ENCODE peak calls at places on chromosomes 13 and 19, in nine cellular contexts. Y is GM23338, W is PC-9, H is upper lobe of right lung, J is hepatic stellate cell, P is mesendoderm, R is MG63, S is kidney epithelial cell, Q is activated B cell treated with CpG ODN at 0.5 μM for 24 hours. N is an unnamed sample.

GRCh38 chr13:35976126-35976525 is 155.1 kb downstream of the DCLK1 start:
- DNase-seq in Y (no peak), W (no peak), H (no peak), J (no peak), P (no peak), R (no peak), S (no peak), Q (no peak), N (no peak)

GRCh38 chr19:57068921-57069697 is 50.7 kb upstream of the USP29 start:
- DNase-seq in Y (peak; percentile 49), W (peak; percentile 11), H (no peak), J (no peak), P (peak; percentile 45), R (no peak), S (no peak), Q (no peak), N (no peak)

GRCh38 chr13:100650321-100650720 is 24.3 kb downstream of the TMTC4 start:
- DNase-seq in Y (no peak), W (no peak), H (no peak), J (no peak), P (no peak), R (no peak), S (no peak), Q (no peak), N (no peak)

GRCh38 chr13:98674968-98675528 is 77.4 kb downstream of the SLC15A1 start:
- DNase-seq in Y (peak; percentile 59), W (no peak), H (no peak), J (no peak), P (peak; percentile 60), R (no peak), S (no peak), Q (no peak), N (no peak)

GRCh38 chr19:8459520-8460260 is 14.9 kb downstream of the HNRNPM start:
- DNase-seq in Y (no peak), W (peak; percentile 27), H (no peak), J (peak; percentile 75), P (no peak), R (peak; percentile 46), S (no peak), Q (no peak), N (peak; percentile 43)

GRCh38 chr19:35144600-35145436 is 1.8 kb downstream of the FXYD7 start:
- DNase-seq in Y (peak; percentile 98), W (peak; percentile 89), H (no peak), J (no peak), P (peak; percentile 93), R (no peak), S (no peak), Q (no peak), N (no peak)

GRCh38 chr13:80469841-80470378 is 129.0 kb upstream of the SPRY2 start:
- DNase-seq in Y (no peak), W (no peak), H (no peak), J (peak; percentile 39), P (no peak), R (peak; percentile 70), S (peak; percentile 12), Q (no peak), N (peak; percentile 85)

GRCh38 chr19:48635966-48636858 is 967 bp downstream of the DBP start:
- DNase-seq in Y (peak; percentile 48), W (peak; percentile 38), H (peak; percentile 85), J (no peak), P (no peak), R (no peak), S (no peak), Q (no peak), N (no peak)

GRCh38 chr19:45403781-45404556 is 900 bp downstream of the PPP1R13L start:
- DNase-seq in Y (peak; percentile 95), W (peak; percentile 82), H (peak; percentile 87), J (no peak), P (peak; percentile 95), R (peak; percentile 43), S (no peak), Q (peak; percentile 51), N (peak; percentile 58)

GRCh38 chr13:43006893-43007631 is 15.0 kb upstream of the EPSTI1 start:
- DNase-seq in Y (no peak), W (no peak), H (no peak), J (no peak), P (peak; percentile 50), R (no peak), S (no peak), Q (no peak), N (no peak)

GRCh38 chr13:73406454-73406853 is 347.6 kb downstream of the KLF5 start:
- DNase-seq in Y (no peak), W (no peak), H (no peak), J (no peak), P (no peak), R (no peak), S (no peak), Q (no peak), N (no peak)

GRCh38 chr13:102877285-102877684 is 31.5 kb downstream of the ERCC5 start:
- DNase-seq in Y (no peak), W (no peak), H (no peak), J (no peak), P (peak; percentile 5), R (no peak), S (no peak), Q (no peak), N (no peak)

GRCh38 chr13:106617561-106617960 is 49.6 kb upstream of the ARGLU1 start:
- DNase-seq in Y (peak; percentile 3), W (peak; percentile 17), H (no peak), J (no peak), P (peak; percentile 97), R (peak; percentile 48), S (peak; percentile 57), Q (no peak), N (peak; percentile 82)

GRCh38 chr19:1063030-1063908 is 3.7 kb upstream of the ARHGAP45 start:
- DNase-seq in Y (peak; percentile 43), W (peak; percentile 31), H (peak; percentile 74), J (no peak), P (peak; percentile 57), R (peak; percentile 20), S (no peak), Q (no peak), N (no peak)

GRCh38 chr13:60147361-60147760 is 16.4 kb downstream of the DIAPH3 start:
- DNase-seq in Y (no peak), W (no peak), H (no peak), J (no peak), P (no peak), R (no peak), S (no peak), Q (no peak), N (no peak)

GRCh38 chr13:66657165-66657895 is 572.8 kb downstream of the PCDH9 start:
- DNase-seq in Y (peak; percentile 8), W (peak; percentile 91), H (no peak), J (no peak), P (peak; percentile 6), R (peak; percentile 98), S (peak; percentile 93), Q (no peak), N (peak; percentile 97)

GRCh38 chr19:18063463-18063862 is 23.3 kb downstream of the IL12RB1 start:
- DNase-seq in Y (peak; percentile 52), W (no peak), H (no peak), J (no peak), P (peak; percentile 69), R (peak; percentile 40), S (no peak), Q (no peak), N (no peak)

GRCh38 chr13:31476753-31477152 is 262.6 kb upstream of the RXFP2 start:
- DNase-seq in Y (peak; percentile 43), W (no peak), H (no peak), J (no peak), P (peak; percentile 31), R (no peak), S (no peak), Q (no peak), N (no peak)

GRCh38 chr13:80454245-80454644 is 113.3 kb upstream of the SPRY2 start:
- DNase-seq in Y (no peak), W (no peak), H (no peak), J (no peak), P (no peak), R (no peak), S (peak; percentile 19), Q (no peak), N (no peak)

GRCh38 chr13:96958286-96958891 is 35.9 kb downstream of the OXGR1 start:
- DNase-seq in Y (peak; percentile 84), W (no peak), H (no peak), J (peak; percentile 7), P (peak; percentile 50), R (no peak), S (peak; percentile 9), Q (no peak), N (peak; percentile 38)

GRCh38 chr13:52085416-52085815 is 43.5 kb downstream of the NEK5 start:
- DNase-seq in Y (no peak), W (no peak), H (no peak), J (peak; percentile 30), P (no peak), R (peak; percentile 41), S (no peak), Q (no peak), N (no peak)

GRCh38 chr13:23724196-23724970 is 154.2 kb downstream of the TNFRSF19 start:
- DNase-seq in Y (peak; percentile 21), W (no peak), H (no peak), J (peak; percentile 37), P (peak; percentile 27), R (peak; percentile 40), S (no peak), Q (no peak), N (no peak)

GRCh38 chr13:54676526-54677113 is 1648.0 kb downstream of the OLFM4 start:
- DNase-seq in Y (no peak), W (no peak), H (no peak), J (no peak), P (no peak), R (no peak), S (no peak), Q (no peak), N (no peak)

GRCh38 chr13:110233682-110234280 is 73.2 kb downstream of the COL4A1 start:
- DNase-seq in Y (no peak), W (no peak), H (no peak), J (no peak), P (no peak), R (no peak), S (no peak), Q (no peak), N (peak; percentile 44)